ENCODE peak calls at places on chromosomes 13 and 19, in four cellular contexts. One of them, this sample, is unnamed.

GRCh38 chr13:76816394-76816793 is 69.8 kb downstream of the KCTD12 start:
- DNase-seq in SK-N-SH: no peak
- DNase-seq in K562: no peak
- DNase-seq in WTC11: no peak
- DNase-seq in this sample: no peak

GRCh38 chr13:75792526-75793187 is 156.5 kb downstream of the LMO7 start:
- DNase-seq in SK-N-SH: no peak
- DNase-seq in K562: no peak
- DNase-seq in WTC11: no peak
- DNase-seq in this sample: no peak

GRCh38 chr19:34351382-34351802 is 13.6 kb upstream of the GPI start:
- DNase-seq in SK-N-SH: no peak
- DNase-seq in K562: no peak
- DNase-seq in WTC11: no peak
- DNase-seq in this sample: no peak

GRCh38 chr13:71417205-71417604 is 449.8 kb downstream of the DACH1 start:
- DNase-seq in SK-N-SH: no peak
- DNase-seq in K562: no peak
- DNase-seq in WTC11: no peak
- DNase-seq in this sample: no peak

GRCh38 chr19:33063356-33064116 is 1.2 kb downstream of the RHPN2 start:
- DNase-seq in SK-N-SH: peak; percentile 57
- DNase-seq in K562: no peak
- DNase-seq in WTC11: peak; percentile 24
- DNase-seq in this sample: no peak

GRCh38 chr13:19864018-19864338 is 529 bp upstream of the ZMYM5 start:
- DNase-seq in SK-N-SH: peak; percentile 75
- DNase-seq in K562: peak; percentile 61
- DNase-seq in WTC11: peak; percentile 56
- DNase-seq in this sample: no peak

GRCh38 chr13:35789335-35790166 is 313.1 kb upstream of the MAB21L1 start:
- DNase-seq in SK-N-SH: no peak
- DNase-seq in K562: peak; percentile 3
- DNase-seq in WTC11: no peak
- DNase-seq in this sample: no peak

GRCh38 chr13:99979453-99980200 is 2.0 kb upstream of the ZIC2 start:
- DNase-seq in SK-N-SH: peak; percentile 56
- DNase-seq in K562: peak; percentile 28
- DNase-seq in WTC11: peak; percentile 69
- DNase-seq in this sample: peak; percentile 74

GRCh38 chr13:98449273-98449672 is 127.6 kb downstream of the STK24 start:
- DNase-seq in SK-N-SH: no peak
- DNase-seq in K562: no peak
- DNase-seq in WTC11: no peak
- DNase-seq in this sample: no peak

GRCh38 chr13:98447130-98447529 is 129.8 kb downstream of the STK24 start:
- DNase-seq in SK-N-SH: no peak
- DNase-seq in K562: no peak
- DNase-seq in WTC11: no peak
- DNase-seq in this sample: no peak

GRCh38 chr13:98446234-98446621 is 130.7 kb downstream of the STK24 start:
- DNase-seq in SK-N-SH: no peak
- DNase-seq in K562: no peak
- DNase-seq in WTC11: no peak
- DNase-seq in this sample: no peak

GRCh38 chr13:98448642-98448928 is 128.3 kb downstream of the STK24 start:
- DNase-seq in SK-N-SH: no peak
- DNase-seq in K562: no peak
- DNase-seq in WTC11: no peak
- DNase-seq in this sample: no peak

GRCh38 chr13:98447881-98448641 is 128.8 kb downstream of the STK24 start:
- DNase-seq in SK-N-SH: peak; percentile 79
- DNase-seq in K562: no peak
- DNase-seq in WTC11: peak; percentile 78
- DNase-seq in this sample: no peak
- TF ChIP-seq TEAD4 in SK-N-SH: no peak
- TF ChIP-seq TEAD4 in K562: no peak
- TF ChIP-seq TEAD4 in WTC11: no peak
- TF ChIP-seq TEAD4 in this sample: no peak

DNA sequence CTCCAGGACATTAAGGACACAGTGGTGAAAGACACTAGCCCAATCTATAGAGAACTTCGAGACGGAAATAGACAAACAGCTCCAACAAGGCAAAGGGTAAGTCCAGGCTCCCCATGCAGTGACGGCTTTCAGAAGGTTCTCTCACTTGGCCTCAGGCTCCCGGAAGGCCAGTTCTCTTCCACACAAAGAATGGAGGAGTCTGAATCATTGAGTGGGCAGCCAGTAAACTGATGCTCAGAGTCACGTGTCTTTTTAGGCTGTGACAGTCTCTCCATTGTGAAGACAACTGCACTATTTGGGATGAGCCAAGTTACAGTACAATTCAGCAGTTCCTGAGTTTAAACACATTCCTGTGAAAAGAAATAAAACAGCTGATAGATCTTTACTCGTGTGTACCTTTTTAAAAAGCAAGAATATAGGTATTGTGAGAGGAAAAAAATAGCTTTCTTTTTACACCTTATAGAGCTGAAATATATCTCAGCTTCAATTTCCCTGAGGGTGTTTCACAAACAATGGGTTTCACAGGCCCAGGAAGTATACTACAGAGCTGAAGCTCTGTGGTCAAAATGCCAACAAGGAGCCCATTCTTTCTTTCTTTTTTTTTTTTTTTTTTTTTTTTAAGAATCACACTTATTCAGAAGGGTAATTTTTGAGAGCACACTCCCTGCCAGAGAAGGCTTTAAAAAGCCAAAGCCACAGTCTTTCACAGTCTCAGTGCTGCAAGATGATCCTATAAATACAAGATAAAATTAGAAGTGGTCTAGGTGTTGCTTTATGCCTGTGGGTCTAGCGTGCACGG is 135.1 kb downstream of the FREM2 start:
- DNase-seq in SK-N-SH: no peak
- DNase-seq in K562: no peak
- DNase-seq in WTC11: no peak
- DNase-seq in this sample: no peak
- TF ChIP-seq TEAD4 in SK-N-SH: no peak
- TF ChIP-seq TEAD4 in K562: no peak
- TF ChIP-seq TEAD4 in WTC11: no peak
- TF ChIP-seq TEAD4 in this sample: no peak

DNA sequence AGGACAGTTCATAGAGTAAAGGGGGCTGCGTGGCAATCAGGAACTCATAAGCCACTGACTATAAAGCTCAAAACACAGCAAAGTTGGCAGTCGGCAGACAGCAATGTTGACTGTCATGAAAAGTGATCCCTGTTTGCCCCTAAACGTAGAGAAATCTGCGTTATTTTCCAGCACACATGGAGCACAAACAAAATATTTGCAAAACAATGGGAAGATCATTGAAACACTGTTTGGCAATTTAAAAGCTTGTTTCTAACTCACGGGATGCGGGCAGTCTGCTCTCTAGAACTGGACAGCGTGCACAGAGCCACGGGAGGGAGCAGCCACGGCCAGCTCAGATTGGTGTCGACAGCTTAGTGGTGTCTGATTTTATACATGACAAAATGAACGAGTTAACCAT is 6.4 kb upstream of the F7 start:
- DNase-seq in SK-N-SH: no peak
- DNase-seq in K562: no peak
- DNase-seq in WTC11: no peak
- DNase-seq in this sample: no peak
- TF ChIP-seq TEAD4 in SK-N-SH: no peak
- TF ChIP-seq TEAD4 in K562: no peak
- TF ChIP-seq TEAD4 in WTC11: no peak
- TF ChIP-seq TEAD4 in this sample: no peak

GRCh38 chr19:40529093-40529954 is 47.3 kb upstream of the SHKBP1 start:
- DNase-seq in SK-N-SH: peak; percentile 99
- DNase-seq in K562: peak; percentile 97
- DNase-seq in WTC11: peak; percentile 93
- DNase-seq in this sample: peak; percentile 96
- TF ChIP-seq TEAD4 in SK-N-SH: no peak
- TF ChIP-seq TEAD4 in K562: no peak
- TF ChIP-seq TEAD4 in WTC11: no peak
- TF ChIP-seq TEAD4 in this sample: no peak

DNA sequence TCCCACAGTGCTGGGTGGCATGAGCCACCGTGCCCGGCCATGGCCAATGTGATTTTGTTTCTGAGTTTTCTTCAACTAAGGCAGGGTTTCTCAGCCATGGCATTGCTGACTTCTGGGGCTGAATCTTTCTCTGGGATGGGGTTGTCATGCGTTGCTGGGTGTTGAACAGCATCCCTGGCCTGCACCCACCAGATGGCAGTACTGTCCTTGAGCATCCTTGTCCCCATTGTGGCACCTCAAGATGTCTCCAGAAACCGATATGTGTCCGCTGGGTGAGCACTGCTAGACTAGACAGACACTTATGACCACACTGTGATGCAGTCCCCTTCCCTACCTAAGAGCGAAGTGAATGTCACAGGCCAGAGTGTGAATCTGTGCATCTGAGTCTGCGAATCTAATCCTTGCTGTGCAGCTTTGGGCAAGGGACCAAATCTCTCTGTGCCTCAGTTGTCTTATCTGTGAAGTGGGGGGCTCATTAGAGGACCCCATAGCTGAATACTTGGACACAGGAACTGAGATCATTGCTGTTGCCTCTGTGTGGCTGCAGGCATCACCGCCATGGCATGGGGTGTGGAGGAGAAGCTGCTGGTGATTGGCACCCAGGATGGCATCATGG is 50.3 kb upstream of the SIN3B start:
- DNase-seq in SK-N-SH: peak; percentile 52
- DNase-seq in K562: peak; percentile 77
- DNase-seq in WTC11: peak; percentile 82
- DNase-seq in this sample: peak; percentile 44
- TF ChIP-seq TEAD4 in SK-N-SH: no peak
- TF ChIP-seq TEAD4 in K562: no peak
- TF ChIP-seq TEAD4 in WTC11: no peak
- TF ChIP-seq TEAD4 in this sample: no peak

GRCh38 chr19:30325657-30326056 is 46.5 kb upstream of the ZNF536 start:
- DNase-seq in SK-N-SH: no peak
- DNase-seq in K562: no peak
- DNase-seq in WTC11: no peak
- DNase-seq in this sample: no peak

GRCh38 chr19:30324982-30325381 is 47.2 kb upstream of the ZNF536 start:
- DNase-seq in SK-N-SH: no peak
- DNase-seq in K562: no peak
- DNase-seq in WTC11: no peak
- DNase-seq in this sample: no peak

GRCh38 chr19:30327331-30327730 is 44.9 kb upstream of the ZNF536 start:
- DNase-seq in SK-N-SH: no peak
- DNase-seq in K562: no peak
- DNase-seq in WTC11: no peak
- DNase-seq in this sample: no peak

GRCh38 chr19:30328096-30328495 is 44.1 kb upstream of the ZNF536 start:
- DNase-seq in SK-N-SH: no peak
- DNase-seq in K562: no peak
- DNase-seq in WTC11: no peak
- DNase-seq in this sample: no peak

DNA sequence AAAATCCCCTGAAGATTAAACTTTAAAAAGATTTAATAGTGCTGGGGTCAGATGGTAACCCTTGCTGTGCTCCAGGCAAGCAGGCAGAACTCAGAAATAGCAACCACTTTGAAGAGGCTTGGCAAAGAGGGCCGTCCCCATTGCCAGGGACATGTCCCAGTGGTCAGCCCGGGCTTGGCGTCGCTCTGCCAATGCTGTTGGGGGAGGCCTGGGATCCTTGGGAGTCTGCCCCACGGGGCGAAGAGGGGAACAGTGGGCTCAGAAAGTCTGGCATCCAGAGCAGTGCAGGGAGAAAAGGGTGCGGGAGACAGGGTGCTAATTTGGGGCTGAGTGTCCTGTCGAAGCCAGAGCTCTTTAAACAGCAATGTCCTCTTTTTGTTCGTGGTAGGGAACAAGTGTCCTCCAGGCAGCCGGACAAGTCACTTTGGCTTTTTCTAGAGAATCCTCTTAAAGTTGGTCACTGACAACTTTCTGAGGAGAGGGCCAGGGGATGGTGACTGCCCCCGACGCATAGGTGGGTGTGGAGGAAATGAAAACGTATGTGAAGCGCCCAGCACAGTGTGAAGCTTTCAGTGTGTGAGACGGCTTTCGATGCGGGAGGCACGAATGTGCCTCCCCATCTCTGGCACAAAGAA is 46.0 kb upstream of the ZNF536 start:
- DNase-seq in SK-N-SH: no peak
- DNase-seq in K562: no peak
- DNase-seq in WTC11: no peak
- DNase-seq in this sample: no peak
- TF ChIP-seq TEAD4 in SK-N-SH: no peak
- TF ChIP-seq TEAD4 in K562: no peak
- TF ChIP-seq TEAD4 in WTC11: no peak
- TF ChIP-seq TEAD4 in this sample: no peak

GRCh38 chr19:30076101-30076551 is 134.1 kb downstream of the URI1 start:
- DNase-seq in SK-N-SH: no peak
- DNase-seq in K562: no peak
- DNase-seq in WTC11: no peak
- DNase-seq in this sample: no peak
- TF ChIP-seq TEAD4 in SK-N-SH: no peak
- TF ChIP-seq TEAD4 in K562: no peak
- TF ChIP-seq TEAD4 in WTC11: no peak
- TF ChIP-seq TEAD4 in this sample: no peak

This sample was measured in H1.